ENCODE peak calls at places on chromosomes 2 and 18, in nine cellular contexts. One of them, this sample, is unnamed.

GRCh38 chr2:42786561-42787345 is 5.6 kb downstream of the HAAO start:
- DNase-seq in fibroblast of mammary gland: no peak
- DNase-seq in lower leg skin: peak
- DNase-seq in OCI-LY7: no peak
- DNase-seq in CD8-positive, alpha-beta memory T cell: no peak
- DNase-seq in body of pancreas: no peak
- DNase-seq in foreskin fibroblast: no peak
- DNase-seq in AG04450: no peak
- DNase-seq in breast epithelium: no peak
- DNase-seq in this sample: no peak

GRCh38 chr2:206112108-206112507 is 26.1 kb upstream of the INO80D start:
- DNase-seq in fibroblast of mammary gland: peak
- DNase-seq in lower leg skin: no peak
- DNase-seq in OCI-LY7: no peak
- DNase-seq in CD8-positive, alpha-beta memory T cell: no peak
- DNase-seq in body of pancreas: no peak
- DNase-seq in foreskin fibroblast: peak
- DNase-seq in AG04450: no peak
- DNase-seq in breast epithelium: no peak
- DNase-seq in this sample: no peak

GRCh38 chr18:48959921-48960920 is 9.5 kb upstream of the SMAD7 start:
- DNase-seq in fibroblast of mammary gland: peak
- DNase-seq in lower leg skin: no peak
- DNase-seq in OCI-LY7: no peak
- DNase-seq in CD8-positive, alpha-beta memory T cell: no peak
- DNase-seq in body of pancreas: no peak
- DNase-seq in foreskin fibroblast: peak
- DNase-seq in AG04450: no peak
- DNase-seq in breast epithelium: no peak
- DNase-seq in this sample: no peak

GRCh38 chr2:228840743-228841114 is 430.4 kb downstream of the PID1 start:
- DNase-seq in fibroblast of mammary gland: no peak
- DNase-seq in lower leg skin: no peak
- DNase-seq in OCI-LY7: no peak
- DNase-seq in CD8-positive, alpha-beta memory T cell: no peak
- DNase-seq in body of pancreas: no peak
- DNase-seq in foreskin fibroblast: no peak
- DNase-seq in AG04450: no peak
- DNase-seq in breast epithelium: no peak
- DNase-seq in this sample: no peak

GRCh38 chr2:174546519-174547506 is 50.8 kb downstream of the WIPF1 start:
- DNase-seq in fibroblast of mammary gland: peak
- DNase-seq in lower leg skin: no peak
- DNase-seq in OCI-LY7: peak
- DNase-seq in CD8-positive, alpha-beta memory T cell: peak
- DNase-seq in body of pancreas: no peak
- DNase-seq in foreskin fibroblast: peak
- DNase-seq in AG04450: no peak
- DNase-seq in breast epithelium: no peak
- DNase-seq in this sample: no peak

GRCh38 chr2:168661404-168661869 is 141.0 kb upstream of the NOSTRIN start:
- DNase-seq in fibroblast of mammary gland: no peak
- DNase-seq in lower leg skin: no peak
- DNase-seq in OCI-LY7: no peak
- DNase-seq in CD8-positive, alpha-beta memory T cell: no peak
- DNase-seq in body of pancreas: no peak
- DNase-seq in foreskin fibroblast: no peak
- DNase-seq in AG04450: no peak
- DNase-seq in breast epithelium: no peak
- DNase-seq in this sample: no peak

GRCh38 chr2:180728928-180729559 is 251.4 kb upstream of the UBE2E3 start:
- DNase-seq in fibroblast of mammary gland: peak
- DNase-seq in lower leg skin: no peak
- DNase-seq in OCI-LY7: no peak
- DNase-seq in CD8-positive, alpha-beta memory T cell: no peak
- DNase-seq in body of pancreas: no peak
- DNase-seq in foreskin fibroblast: peak
- DNase-seq in AG04450: peak
- DNase-seq in breast epithelium: no peak
- DNase-seq in this sample: no peak

GRCh38 chr2:189013677-189014380 is 39.7 kb downstream of the COL3A1 start:
- DNase-seq in fibroblast of mammary gland: peak
- DNase-seq in lower leg skin: no peak
- DNase-seq in OCI-LY7: no peak
- DNase-seq in CD8-positive, alpha-beta memory T cell: no peak
- DNase-seq in body of pancreas: no peak
- DNase-seq in foreskin fibroblast: no peak
- DNase-seq in AG04450: no peak
- DNase-seq in breast epithelium: no peak
- DNase-seq in this sample: no peak

GRCh38 chr2:215773728-215774127 is 239.6 kb downstream of the MREG start:
- DNase-seq in fibroblast of mammary gland: peak
- DNase-seq in lower leg skin: no peak
- DNase-seq in OCI-LY7: no peak
- DNase-seq in CD8-positive, alpha-beta memory T cell: no peak
- DNase-seq in body of pancreas: peak
- DNase-seq in foreskin fibroblast: peak
- DNase-seq in AG04450: peak
- DNase-seq in breast epithelium: no peak
- DNase-seq in this sample: peak

GRCh38 chr2:62406573-62407043 is 99.4 kb downstream of the TMEM17 start:
- DNase-seq in fibroblast of mammary gland: no peak
- DNase-seq in lower leg skin: no peak
- DNase-seq in OCI-LY7: no peak
- DNase-seq in CD8-positive, alpha-beta memory T cell: no peak
- DNase-seq in body of pancreas: no peak
- DNase-seq in foreskin fibroblast: no peak
- DNase-seq in AG04450: no peak
- DNase-seq in breast epithelium: no peak
- DNase-seq in this sample: no peak

GRCh38 chr2:44100351-44100750 is 68.3 kb upstream of the PPM1B start:
- DNase-seq in fibroblast of mammary gland: peak
- DNase-seq in lower leg skin: no peak
- DNase-seq in OCI-LY7: no peak
- DNase-seq in CD8-positive, alpha-beta memory T cell: no peak
- DNase-seq in body of pancreas: peak
- DNase-seq in foreskin fibroblast: peak
- DNase-seq in AG04450: peak
- DNase-seq in breast epithelium: no peak
- DNase-seq in this sample: peak

GRCh38 chr2:37189452-37190153 is 1.1 kb upstream of the SULT6B1 start:
- DNase-seq in fibroblast of mammary gland: peak
- DNase-seq in lower leg skin: no peak
- DNase-seq in OCI-LY7: no peak
- DNase-seq in CD8-positive, alpha-beta memory T cell: no peak
- DNase-seq in body of pancreas: peak
- DNase-seq in foreskin fibroblast: peak
- DNase-seq in AG04450: no peak
- DNase-seq in breast epithelium: no peak
- DNase-seq in this sample: no peak

GRCh38 chr2:66555511-66556324 is 120.8 kb downstream of the MEIS1 start:
- DNase-seq in fibroblast of mammary gland: peak
- DNase-seq in lower leg skin: no peak
- DNase-seq in OCI-LY7: no peak
- DNase-seq in CD8-positive, alpha-beta memory T cell: no peak
- DNase-seq in body of pancreas: no peak
- DNase-seq in foreskin fibroblast: peak
- DNase-seq in AG04450: no peak
- DNase-seq in breast epithelium: no peak
- DNase-seq in this sample: no peak

GRCh38 chr2:191350826-191351225 is 105.6 kb downstream of the MYO1B start:
- DNase-seq in fibroblast of mammary gland: peak
- DNase-seq in lower leg skin: no peak
- DNase-seq in OCI-LY7: no peak
- DNase-seq in CD8-positive, alpha-beta memory T cell: no peak
- DNase-seq in body of pancreas: no peak
- DNase-seq in foreskin fibroblast: peak
- DNase-seq in AG04450: no peak
- DNase-seq in breast epithelium: no peak
- DNase-seq in this sample: no peak

GRCh38 chr2:143505542-143505941 is 376.3 kb downstream of the ARHGAP15 start:
- DNase-seq in fibroblast of mammary gland: peak
- DNase-seq in lower leg skin: no peak
- DNase-seq in OCI-LY7: no peak
- DNase-seq in CD8-positive, alpha-beta memory T cell: no peak
- DNase-seq in body of pancreas: no peak
- DNase-seq in foreskin fibroblast: no peak
- DNase-seq in AG04450: no peak
- DNase-seq in breast epithelium: no peak
- DNase-seq in this sample: no peak

GRCh38 chr2:239832101-239832994 is 192.8 kb downstream of the NDUFA10 start:
- DNase-seq in fibroblast of mammary gland: no peak
- DNase-seq in lower leg skin: peak
- DNase-seq in OCI-LY7: no peak
- DNase-seq in CD8-positive, alpha-beta memory T cell: no peak
- DNase-seq in body of pancreas: no peak
- DNase-seq in foreskin fibroblast: no peak
- DNase-seq in AG04450: no peak
- DNase-seq in breast epithelium: peak
- DNase-seq in this sample: peak

GRCh38 chr2:218401834-218402370 is 2.2 kb downstream of the CTDSP1 start:
- DNase-seq in fibroblast of mammary gland: no peak
- DNase-seq in lower leg skin: no peak
- DNase-seq in OCI-LY7: no peak
- DNase-seq in CD8-positive, alpha-beta memory T cell: no peak
- DNase-seq in body of pancreas: peak
- DNase-seq in foreskin fibroblast: no peak
- DNase-seq in AG04450: no peak
- DNase-seq in breast epithelium: no peak
- DNase-seq in this sample: no peak
- H3K4me3 ChIP-seq in fibroblast of mammary gland: no peak
- H3K4me3 ChIP-seq in lower leg skin: no peak
- H3K4me3 ChIP-seq in OCI-LY7: peak
- H3K4me3 ChIP-seq in CD8-positive, alpha-beta memory T cell: no peak
- H3K4me3 ChIP-seq in body of pancreas: no peak
- H3K4me3 ChIP-seq in foreskin fibroblast: peak
- H3K4me3 ChIP-seq in AG04450: peak
- H3K4me3 ChIP-seq in breast epithelium: peak
- H3K4me3 ChIP-seq in this sample: peak

DNA sequence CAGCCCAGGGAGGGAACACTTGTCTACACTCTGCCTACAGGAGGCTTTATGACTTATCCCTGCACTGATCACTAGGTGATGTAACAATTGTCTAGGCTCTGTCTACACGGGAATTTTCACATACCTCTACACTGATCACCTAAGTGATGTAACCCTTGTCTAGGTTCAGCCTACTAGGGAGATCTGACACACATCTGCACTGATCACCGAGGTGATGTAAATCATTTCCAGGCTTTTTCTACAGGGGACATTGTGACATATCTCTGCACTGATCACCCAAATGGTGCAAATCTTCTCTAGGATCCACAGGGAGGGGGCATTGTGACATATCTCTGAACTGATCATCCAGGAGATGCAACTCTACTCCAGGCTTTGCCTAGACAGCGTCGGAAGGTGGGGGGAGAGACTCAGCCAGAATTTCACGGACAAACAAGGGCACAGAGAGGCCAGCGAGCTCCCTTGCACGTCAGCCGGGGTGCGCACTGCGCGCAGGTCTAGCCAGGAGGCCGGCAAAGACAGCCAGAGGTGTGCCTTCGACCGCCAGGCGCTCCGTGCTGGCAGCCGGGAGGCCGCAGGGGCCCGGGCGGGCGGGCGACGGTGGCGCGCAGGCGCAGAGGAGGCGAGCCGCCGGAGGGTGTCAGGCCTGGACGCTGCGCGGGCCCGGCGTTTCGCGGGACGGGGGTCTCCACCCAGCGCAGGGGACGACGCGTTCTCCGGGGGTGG is 46.9 kb upstream of the USP14 start:
- DNase-seq in fibroblast of mammary gland: no peak
- DNase-seq in lower leg skin: no peak
- DNase-seq in OCI-LY7: no peak
- DNase-seq in CD8-positive, alpha-beta memory T cell: peak
- DNase-seq in body of pancreas: peak
- DNase-seq in foreskin fibroblast: peak
- DNase-seq in AG04450: no peak
- DNase-seq in breast epithelium: no peak
- DNase-seq in this sample: no peak
- H3K4me3 ChIP-seq in fibroblast of mammary gland: no peak
- H3K4me3 ChIP-seq in lower leg skin: no peak
- H3K4me3 ChIP-seq in OCI-LY7: no peak
- H3K4me3 ChIP-seq in CD8-positive, alpha-beta memory T cell: peak
- H3K4me3 ChIP-seq in body of pancreas: no peak
- H3K4me3 ChIP-seq in foreskin fibroblast: no peak
- H3K4me3 ChIP-seq in AG04450: peak
- H3K4me3 ChIP-seq in breast epithelium: peak
- H3K4me3 ChIP-seq in this sample: peak

GRCh38 chr2:172284209-172284608 is 143.2 kb upstream of the ITGA6 start:
- DNase-seq in fibroblast of mammary gland: no peak
- DNase-seq in lower leg skin: no peak
- DNase-seq in OCI-LY7: no peak
- DNase-seq in CD8-positive, alpha-beta memory T cell: no peak
- DNase-seq in body of pancreas: no peak
- DNase-seq in foreskin fibroblast: no peak
- DNase-seq in AG04450: no peak
- DNase-seq in breast epithelium: no peak
- DNase-seq in this sample: no peak
- H3K4me3 ChIP-seq in fibroblast of mammary gland: no peak
- H3K4me3 ChIP-seq in lower leg skin: no peak
- H3K4me3 ChIP-seq in OCI-LY7: no peak
- H3K4me3 ChIP-seq in CD8-positive, alpha-beta memory T cell: no peak
- H3K4me3 ChIP-seq in body of pancreas: no peak
- H3K4me3 ChIP-seq in foreskin fibroblast: no peak
- H3K4me3 ChIP-seq in AG04450: no peak
- H3K4me3 ChIP-seq in breast epithelium: no peak
- H3K4me3 ChIP-seq in this sample: no peak

GRCh38 chr2:98867539-98868309 is 68.3 kb downstream of the CRACDL start:
- DNase-seq in fibroblast of mammary gland: peak
- DNase-seq in lower leg skin: no peak
- DNase-seq in OCI-LY7: no peak
- DNase-seq in CD8-positive, alpha-beta memory T cell: no peak
- DNase-seq in body of pancreas: no peak
- DNase-seq in foreskin fibroblast: peak
- DNase-seq in AG04450: no peak
- DNase-seq in breast epithelium: no peak
- DNase-seq in this sample: no peak
- H3K4me3 ChIP-seq in fibroblast of mammary gland: no peak
- H3K4me3 ChIP-seq in lower leg skin: no peak
- H3K4me3 ChIP-seq in OCI-LY7: no peak
- H3K4me3 ChIP-seq in CD8-positive, alpha-beta memory T cell: no peak
- H3K4me3 ChIP-seq in body of pancreas: no peak
- H3K4me3 ChIP-seq in foreskin fibroblast: no peak
- H3K4me3 ChIP-seq in AG04450: no peak
- H3K4me3 ChIP-seq in breast epithelium: no peak
- H3K4me3 ChIP-seq in this sample: no peak